ENCODE peak calls at places on chromosomes 4 and X, in six cellular contexts. T is pancreas, B is AG09319, D is epithelial cell of esophagus, W is GM10248, G is tibial artery. R is an unnamed sample.

GRCh38 chr4:172311682-172312081 is 498.5 kb downstream of the GALNTL6 start:
- DNase-seq in T (no peak), B (no peak), D (no peak), W (no peak), G (no peak), R (no peak)

GRCh38 chrX:103376979-103377324 is 614 bp downstream of the BEX3 start:
- DNase-seq in T (no peak), B (no peak), D (no peak), W (no peak), G (no peak), R (no peak)

GRCh38 chr4:622071-622995 is 3.0 kb upstream of the PDE6B start:
- DNase-seq in T (no peak), B (no peak), D (no peak), W (no peak), G (no peak), R (no peak)

GRCh38 chrX:38583185-38583584 is 21.8 kb downstream of the TSPAN7 start:
- DNase-seq in T (no peak), B (no peak), D (no peak), W (no peak), G (no peak), R (no peak)

GRCh38 chr4:101970555-101970954 is 180.0 kb downstream of the BANK1 start:
- DNase-seq in T (no peak), B (no peak), D (no peak), W (no peak), G (no peak), R (no peak)

GRCh38 chrX:30414144-30414543 is 105.0 kb upstream of the NR0B1 start:
- DNase-seq in T (no peak), B (no peak), D (no peak), W (no peak), G (no peak), R (no peak)

GRCh38 chr4:88158360-88159136 is at the start of gene ABCG2:
- DNase-seq in T (peak), B (peak), D (peak), W (peak), G (peak), R (peak)

GRCh38 chr4:116872941-116873340 is 212.4 kb downstream of the TRAM1L1 start:
- DNase-seq in T (no peak), B (no peak), D (no peak), W (no peak), G (no peak), R (no peak)

GRCh38 chr4:138013625-138014024 is 228.5 kb downstream of the SLC7A11 start:
- DNase-seq in T (no peak), B (no peak), D (no peak), W (no peak), G (no peak), R (no peak)

GRCh38 chr4:164293181-164293580 is 460.8 kb upstream of the SMIM31 start:
- DNase-seq in T (no peak), B (no peak), D (no peak), W (no peak), G (no peak), R (no peak)

GRCh38 chr4:25865586-25865985 is 2.8 kb upstream of the SEL1L3 start:
- DNase-seq in T (no peak), B (no peak), D (peak), W (no peak), G (no peak), R (no peak)

GRCh38 chr4:13584481-13584880 is 40.2 kb upstream of the NKX3-2 start:
- DNase-seq in T (no peak), B (no peak), D (peak), W (no peak), G (no peak), R (no peak)

GRCh38 chr4:10526431-10527222 is 69.4 kb upstream of the ZNF518B start:
- DNase-seq in T (no peak), B (no peak), D (peak), W (no peak), G (no peak), R (no peak)

GRCh38 chr4:20684852-20685763 is 15.2 kb upstream of the PACRGL start:
- DNase-seq in T (no peak), B (no peak), D (peak), W (peak), G (no peak), R (peak)

GRCh38 chr4:6177587-6178197 is 22.7 kb downstream of the JAKMIP1 start:
- DNase-seq in T (peak), B (no peak), D (no peak), W (no peak), G (no peak), R (no peak)

GRCh38 chr4:138736362-138736761 is 279.2 kb upstream of the NOCT start:
- DNase-seq in T (no peak), B (no peak), D (peak), W (no peak), G (no peak), R (no peak)

GRCh38 chr4:140675599-140676231 is 80.5 kb downstream of the TBC1D9 start:
- DNase-seq in T (no peak), B (no peak), D (peak), W (no peak), G (no peak), R (no peak)

GRCh38 chr4:77078401-77078800 is 2.6 kb upstream of the CCNI start:
- DNase-seq in T (no peak), B (no peak), D (no peak), W (no peak), G (no peak), R (no peak)

GRCh38 chr4:108702960-108703359 is 52.6 kb downstream of the OSTC start:
- DNase-seq in T (no peak), B (no peak), D (no peak), W (no peak), G (no peak), R (no peak)

GRCh38 chr4:2545321-2546013 is 9.0 kb downstream of the FAM193A start:
- DNase-seq in T (no peak), B (no peak), D (no peak), W (no peak), G (no peak), R (no peak)

GRCh38 chrX:16528620-16529019 is 121.3 kb upstream of the S100G start:
- DNase-seq in T (no peak), B (no peak), D (no peak), W (no peak), G (no peak), R (no peak)

GRCh38 chr4:97911236-97911906 is 231.9 kb downstream of the STPG2 start:
- DNase-seq in T (peak), B (no peak), D (no peak), W (no peak), G (no peak), R (no peak)

GRCh38 chr4:73912191-73912590 is 43.0 kb downstream of the CXCL1 start:
- DNase-seq in T (no peak), B (no peak), D (no peak), W (no peak), G (no peak), R (no peak)
- TF ChIP-seq CTCF in T (no peak), B (no peak), D (no peak), W (no peak), G (no peak), R (no peak)

GRCh38 chrX:114962209-114962608 is 55.2 kb downstream of the IL13RA2 start:
- DNase-seq in T (no peak), B (no peak), D (peak), W (no peak), G (no peak), R (no peak)

GRCh38 chrX:114964374-114964773 is 53.0 kb downstream of the IL13RA2 start:
- DNase-seq in T (no peak), B (no peak), D (no peak), W (no peak), G (no peak), R (no peak)

DNA sequence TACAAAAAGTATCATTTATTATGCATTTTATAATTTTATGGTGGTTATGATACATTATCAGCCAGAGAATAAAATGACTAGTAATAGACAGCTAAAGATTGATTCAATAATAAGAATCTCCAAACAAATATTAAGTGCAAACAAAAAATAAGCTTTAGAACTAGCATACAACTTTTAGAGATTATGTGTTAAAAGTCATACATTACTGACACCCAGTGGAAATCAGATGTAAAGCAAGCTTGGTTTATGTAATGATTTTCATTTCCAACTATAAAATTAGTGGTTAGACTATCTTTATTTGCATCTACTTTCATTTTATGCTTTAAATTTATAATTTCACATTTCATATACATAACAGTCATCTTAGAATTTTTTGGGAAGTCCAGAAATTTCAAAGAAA is 57.7 kb downstream of the IL13RA2 start:
- DNase-seq in T (no peak), B (no peak), D (peak), W (no peak), G (no peak), R (peak)
- TF ChIP-seq CTCF in T (peak), B (peak), D (peak), W (no peak), G (peak), R (peak)

DNA sequence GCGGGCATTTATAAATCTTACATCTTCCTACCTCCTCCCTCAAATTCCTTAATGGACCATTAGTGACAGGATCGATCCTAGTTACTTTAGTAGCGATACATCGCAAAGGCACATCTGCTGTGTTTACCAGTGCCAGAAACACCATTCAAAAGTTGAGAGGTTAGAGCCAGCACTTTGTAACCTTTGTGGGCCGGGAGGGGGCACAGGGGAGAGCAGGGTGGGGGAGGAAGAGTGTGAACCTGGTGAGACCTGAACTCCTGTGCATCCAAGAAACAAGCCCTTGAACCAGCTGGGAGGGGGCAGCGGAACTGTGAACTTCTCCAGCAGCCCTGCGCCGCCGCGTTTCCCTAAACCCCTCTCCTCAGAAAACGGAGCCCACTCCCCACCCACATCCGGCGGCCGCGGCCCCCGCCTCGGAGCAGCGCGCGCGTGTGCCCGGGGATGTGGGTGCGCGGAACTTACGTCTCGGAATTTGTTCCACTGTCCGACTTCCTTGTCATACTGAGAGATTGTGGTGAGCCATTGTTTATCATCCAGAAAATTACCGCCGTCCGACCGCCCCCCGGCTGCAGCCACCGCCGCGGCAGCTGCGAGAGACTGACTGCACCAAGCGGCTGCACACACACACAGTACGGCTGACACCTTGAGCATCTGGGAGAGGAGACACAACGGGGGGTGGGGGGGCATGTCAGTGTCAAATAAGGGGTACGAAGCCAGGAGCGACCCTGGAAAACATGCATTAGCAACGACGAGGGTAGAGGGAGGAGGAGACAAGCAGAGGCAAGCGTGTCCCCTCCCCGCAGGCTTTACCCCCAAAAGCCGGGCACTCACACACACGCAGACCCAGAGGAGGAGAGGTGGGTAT is 539 bp downstream of the SPOCK3 start:
- DNase-seq in T (peak), B (no peak), D (peak), W (peak), G (no peak), R (peak)
- TF ChIP-seq CTCF in T (no peak), B (no peak), D (no peak), W (peak), G (no peak), R (no peak)

GRCh38 chrX:22666441-22666840 is 333.3 kb upstream of the DDX53 start:
- DNase-seq in T (no peak), B (no peak), D (peak), W (peak), G (no peak), R (peak)
- TF ChIP-seq CTCF in T (no peak), B (peak), D (peak), W (no peak), G (no peak), R (peak)